ENCODE peak calls at places on chromosomes 1 and 21, in six cellular contexts. Y, W, V, L, I and E are unnamed samples.
A peak's percentile ranks its signal among the peaks of the same experiment; 100 is the strongest.

GRCh38 chr1:48761411-48761810 is 15.3 kb downstream of the BEND5 start:
- DNase-seq in Y (no peak), W (no peak), V (no peak), L (no peak), I (no peak), E (no peak)

GRCh38 chr21:15638856-15639549 is 90.8 kb upstream of the USP25 start:
- DNase-seq in Y (no peak), W (peak; percentile 92), V (no peak), L (no peak), I (no peak), E (peak; percentile 25)

GRCh38 chr1:66996018-66996682 is 57.8 kb downstream of the SLC35D1 start:
- DNase-seq in Y (peak; percentile 78), W (peak; percentile 78), V (peak; percentile 57), L (peak; percentile 72), I (peak; percentile 66), E (peak; percentile 73)

GRCh38 chr21:14773777-14774345 is 227.7 kb upstream of the SAMSN1 start:
- DNase-seq in Y (peak; percentile 76), W (peak; percentile 66), V (peak; percentile 62), L (peak; percentile 75), I (peak; percentile 21), E (peak; percentile 40)

GRCh38 chr1:244835276-244836134 is at the start of gene COX20:
- DNase-seq in Y (peak; percentile 97), W (peak; percentile 90), V (peak; percentile 94), L (peak; percentile 92), I (peak; percentile 92), E (peak; percentile 90)

GRCh38 chr1:64733576-64734288 is 11.1 kb upstream of the RAVER2 start:
- DNase-seq in Y (no peak), W (no peak), V (no peak), L (no peak), I (no peak), E (no peak)

GRCh38 chr1:246427611-246428010 is 79.5 kb downstream of the SMYD3 start:
- DNase-seq in Y (no peak), W (no peak), V (no peak), L (no peak), I (no peak), E (no peak)

GRCh38 chr1:25425098-25426085 is 4.8 kb upstream of the RHCE start:
- DNase-seq in Y (no peak), W (peak; percentile 64), V (no peak), L (no peak), I (no peak), E (peak; percentile 62)

GRCh38 chr1:109882288-109883245 is 28.1 kb upstream of the CSF1 start:
- DNase-seq in Y (no peak), W (no peak), V (no peak), L (no peak), I (no peak), E (no peak)

GRCh38 chr1:239056940-239057339 is 329.4 kb upstream of the CHRM3 start:
- DNase-seq in Y (peak; percentile 20), W (peak; percentile 26), V (no peak), L (peak; percentile 91), I (no peak), E (no peak)

GRCh38 chr21:43191971-43192370 is 23.2 kb downstream of the CRYAA start:
- DNase-seq in Y (no peak), W (no peak), V (no peak), L (peak; percentile 10), I (no peak), E (no peak)

GRCh38 chr1:54088385-54088784 is 35.0 kb downstream of the TCEANC2 start:
- DNase-seq in Y (no peak), W (no peak), V (no peak), L (no peak), I (no peak), E (no peak)

GRCh38 chr1:69246721-69247120 is 321.0 kb upstream of the LRRC7 start:
- DNase-seq in Y (no peak), W (no peak), V (no peak), L (no peak), I (no peak), E (no peak)

GRCh38 chr1:86596253-86596652 is 49.4 kb downstream of the CLCA4 start:
- DNase-seq in Y (no peak), W (no peak), V (no peak), L (no peak), I (no peak), E (no peak)

GRCh38 chr1:225712391-225712790 is 59.5 kb upstream of the ENAH start:
- DNase-seq in Y (no peak), W (no peak), V (no peak), L (no peak), I (no peak), E (no peak)

GRCh38 chr21:46248827-46249226 is 20.3 kb upstream of the LSS start:
- DNase-seq in Y (no peak), W (no peak), V (no peak), L (no peak), I (no peak), E (no peak)
- H3K36me3 ChIP-seq in Y (peaks cover 17% of the 10 kb centered on the region), W (peaks cover 99% of the 10 kb centered on the region), V (peaks cover 5% of the 10 kb centered on the region), L (no peaks in the 10 kb centered on the region), I (peaks cover 62% of the 10 kb centered on the region), E (peaks cover 20% of the 10 kb centered on the region)

DNA sequence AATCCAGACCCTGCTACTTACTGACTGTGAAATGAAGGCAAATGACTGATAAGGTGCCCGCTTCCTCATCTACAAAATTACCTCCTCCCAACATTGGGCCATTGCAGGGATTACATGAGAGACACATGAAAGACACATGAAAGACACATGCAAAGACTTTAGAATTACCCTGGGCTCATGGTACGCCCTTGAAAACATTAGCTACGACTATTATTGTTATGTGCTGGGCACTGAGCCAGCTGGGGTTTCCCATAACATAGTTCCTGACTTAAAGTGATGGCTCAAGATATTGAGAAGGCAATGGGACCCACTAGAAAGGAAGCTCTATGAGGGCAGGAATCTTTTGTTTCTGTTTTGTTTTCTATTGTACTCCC is 43.7 kb upstream of the KANK4 start:
- DNase-seq in Y (no peak), W (no peak), V (no peak), L (no peak), I (no peak), E (no peak)
- H3K4me3 ChIP-seq in Y (no peak overlapping the region), W (no peak overlapping the region), V (no peak overlapping the region), L (no peak overlapping the region), I (no peak overlapping the region), E (no peak overlapping the region)

DNA sequence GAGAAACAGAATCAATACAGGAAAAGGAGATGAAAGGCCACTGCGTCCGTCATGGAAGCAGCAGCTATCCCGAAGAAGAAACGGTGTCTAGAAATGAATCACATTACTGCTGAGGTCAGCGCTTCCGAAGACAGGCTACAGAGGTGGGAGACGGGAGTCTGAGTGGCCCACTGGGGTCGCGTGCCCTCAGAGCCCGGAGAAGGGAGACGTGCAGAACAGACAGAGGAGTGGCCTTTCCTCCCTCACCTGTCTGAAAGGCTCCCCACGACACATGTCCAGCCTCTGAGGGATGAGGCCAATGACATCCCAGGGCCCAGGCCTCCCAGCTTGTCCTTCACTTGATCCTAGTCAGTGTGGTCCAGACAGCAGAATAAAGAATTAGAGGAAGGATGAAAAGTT is 35.9 kb downstream of the VPS26C start:
- DNase-seq in Y (no peak), W (no peak), V (no peak), L (no peak), I (no peak), E (no peak)
- H3K36me3 ChIP-seq in Y (no peaks in the 10 kb centered on the region), W (peaks cover 96% of the 10 kb centered on the region), V (peaks cover 3% of the 10 kb centered on the region), L (no peaks in the 10 kb centered on the region), I (peaks cover 50% of the 10 kb centered on the region), E (peaks cover 23% of the 10 kb centered on the region)

GRCh38 chr1:84410328-84411107 is 12.2 kb downstream of the DNASE2B start:
- DNase-seq in Y (no peak), W (no peak), V (no peak), L (no peak), I (no peak), E (peak; percentile 58)

GRCh38 chr1:84409888-84410287 is 11.6 kb downstream of the DNASE2B start:
- DNase-seq in Y (no peak), W (no peak), V (no peak), L (no peak), I (no peak), E (no peak)

GRCh38 chr1:84412316-84412942 is 14.1 kb downstream of the DNASE2B start:
- DNase-seq in Y (no peak), W (no peak), V (no peak), L (no peak), I (no peak), E (no peak)

DNA sequence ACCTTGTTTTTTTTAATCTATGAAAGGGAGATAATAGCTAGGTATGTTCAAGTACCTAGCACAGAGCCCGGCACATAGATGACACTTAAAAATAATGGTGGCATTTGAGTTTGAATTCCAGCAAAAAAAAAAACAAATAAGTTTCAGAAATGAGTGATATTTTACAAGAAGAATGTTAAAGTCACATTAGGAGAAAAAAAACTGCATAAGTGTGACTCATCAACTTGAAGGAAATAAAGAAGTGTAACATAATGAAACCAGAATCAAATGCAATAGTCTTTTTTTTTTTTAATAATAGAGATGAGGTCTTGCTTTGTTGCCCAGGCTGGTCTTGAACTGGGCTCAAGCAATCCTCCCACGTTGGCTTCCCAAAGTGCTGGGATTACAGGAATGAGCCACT is 17.1 kb downstream of the DNASE2B start:
- DNase-seq in Y (no peak), W (no peak), V (no peak), L (no peak), I (no peak), E (no peak)
- H3K4me3 ChIP-seq in Y (no peak overlapping the region), W (no peak overlapping the region), V (no peak overlapping the region), L (no peak overlapping the region), I (no peak overlapping the region), E (no peak overlapping the region)

GRCh38 chr1:21618059-21618458 is 51.1 kb downstream of the RAP1GAP start:
- DNase-seq in Y (no peak), W (no peak), V (no peak), L (no peak), I (no peak), E (no peak)
- H3K36me3 ChIP-seq in Y (no peaks in the 10 kb centered on the region), W (peaks cover 8% of the 10 kb centered on the region), V (no peaks in the 10 kb centered on the region), L (no peaks in the 10 kb centered on the region), I (no peaks in the 10 kb centered on the region), E (no peaks in the 10 kb centered on the region)

GRCh38 chr1:38141483-38141882 is 94.9 kb upstream of the POU3F1 start:
- DNase-seq in Y (peak; percentile 44), W (no peak), V (no peak), L (no peak), I (no peak), E (no peak)
- H3K4me3 ChIP-seq in Y (no peak overlapping the region), W (no peak overlapping the region), V (no peak overlapping the region), L (no peak overlapping the region), I (no peak overlapping the region), E (no peak overlapping the region)